ENCODE peak calls at places on chromosome 9, in six cellular contexts. D is CD4-positive, alpha-beta T cell; W is fibroblast of mammary gland; T is RWPE1; X is sigmoid colon; N is lung. R is an unnamed sample.

GRCh38 chr9:109191746-109192145 is 24.7 kb upstream of the FRRS1L start:
- DNase-seq in D (no peak), W (no peak), T (no peak), X (no peak), N (no peak), R (no peak)

GRCh38 chr9:78397045-78397843 is 100.3 kb downstream of the PSAT1 start:
- DNase-seq in D (no peak), W (no peak), T (no peak), X (no peak), N (no peak), R (no peak)

GRCh38 chr9:13873212-13873611 is 440.7 kb downstream of the NFIB start:
- DNase-seq in D (no peak), W (no peak), T (no peak), X (no peak), N (no peak), R (peak)

GRCh38 chr9:134068742-134069535 is 1.1 kb upstream of the BRD3 start:
- DNase-seq in D (no peak), W (peak), T (no peak), X (peak), N (peak), R (no peak)

GRCh38 chr9:79469164-79469563 is 102.6 kb upstream of the TLE4 start:
- DNase-seq in D (no peak), W (no peak), T (no peak), X (no peak), N (no peak), R (no peak)

GRCh38 chr9:91783411-91783810 is 166.6 kb downstream of the ROR2 start:
- DNase-seq in D (no peak), W (no peak), T (no peak), X (peak), N (no peak), R (no peak)

GRCh38 chr9:14103115-14103514 is 210.8 kb downstream of the NFIB start:
- DNase-seq in D (no peak), W (no peak), T (no peak), X (no peak), N (no peak), R (no peak)

GRCh38 chr9:37760416-37761165 is 7.0 kb downstream of the TRMT10B start:
- DNase-seq in D (no peak), W (peak), T (peak), X (no peak), N (no peak), R (peak)

GRCh38 chr9:82606761-82607382 is 456.1 kb downstream of the RASEF start:
- DNase-seq in D (no peak), W (peak), T (peak), X (peak), N (peak), R (peak)

GRCh38 chr9:123925161-123925560 is 4.8 kb downstream of the DENND1A start:
- DNase-seq in D (no peak), W (no peak), T (no peak), X (no peak), N (no peak), R (no peak)

GRCh38 chr9:134909511-134910105 is 8.1 kb downstream of the FCN1 start:
- DNase-seq in D (no peak), W (no peak), T (no peak), X (no peak), N (no peak), R (no peak)

GRCh38 chr9:35653611-35654010 is 2.9 kb upstream of the SIT1 start:
- DNase-seq in D (no peak), W (no peak), T (no peak), X (no peak), N (no peak), R (no peak)

GRCh38 chr9:136965771-136966484 is 11.4 kb upstream of the PTGDS start:
- DNase-seq in D (no peak), W (no peak), T (no peak), X (no peak), N (no peak), R (no peak)

GRCh38 chr9:96621619-96622018 is 2.0 kb upstream of the CDC14B start:
- DNase-seq in D (no peak), W (no peak), T (no peak), X (no peak), N (no peak), R (no peak)

GRCh38 chr9:98142182-98142924 is 23.3 kb upstream of the TRIM14 start:
- DNase-seq in D (no peak), W (no peak), T (peak), X (no peak), N (peak), R (peak)

GRCh38 chr9:97900738-97901565 is 21.3 kb downstream of the TRMO start:
- DNase-seq in D (no peak), W (peak), T (peak), X (no peak), N (no peak), R (peak)

GRCh38 chr9:90055226-90055625 is 450.4 kb downstream of the GADD45G start:
- DNase-seq in D (no peak), W (no peak), T (no peak), X (no peak), N (no peak), R (no peak)
- TF ChIP-seq CTCF in D (no peak), W (no peak), T (no peak), X (no peak), N (no peak), R (no peak)

DNA sequence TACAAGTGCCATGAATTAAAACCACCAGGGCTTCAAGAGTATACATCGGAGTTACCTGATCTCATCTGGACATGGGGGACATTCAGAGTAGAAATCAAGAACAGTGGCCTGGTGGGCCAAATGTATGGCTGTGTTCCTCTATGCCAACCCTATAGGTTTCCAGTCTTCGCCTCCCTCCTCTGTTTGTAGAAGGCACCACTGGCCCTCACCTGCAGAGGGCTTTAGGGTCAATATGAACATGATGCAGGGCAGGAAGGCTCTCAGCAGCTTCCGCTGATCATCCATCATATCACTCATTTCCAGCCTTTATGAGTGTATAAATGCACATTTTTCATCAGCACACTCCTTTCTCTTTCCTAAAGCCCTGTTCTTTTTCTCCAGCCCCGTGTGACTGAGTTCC is 555.5 kb upstream of the BRINP1 start:
- DNase-seq in D (no peak), W (no peak), T (no peak), X (no peak), N (no peak), R (no peak)
- TF ChIP-seq CTCF in D (no peak), W (no peak), T (no peak), X (no peak), N (no peak), R (no peak)

GRCh38 chr9:131997076-131997475 is 82.6 kb downstream of the MED27 start:
- DNase-seq in D (no peak), W (no peak), T (no peak), X (no peak), N (no peak), R (no peak)

GRCh38 chr9:132000659-132001058 is 79.0 kb downstream of the MED27 start:
- DNase-seq in D (no peak), W (no peak), T (no peak), X (no peak), N (no peak), R (no peak)

GRCh38 chr9:131997779-131998178 is 81.9 kb downstream of the MED27 start:
- DNase-seq in D (no peak), W (peak), T (no peak), X (no peak), N (no peak), R (no peak)

GRCh38 chr9:132001550-132001949 is 78.1 kb downstream of the MED27 start:
- DNase-seq in D (no peak), W (no peak), T (no peak), X (no peak), N (no peak), R (no peak)

GRCh38 chr9:131999692-132000551 is 79.7 kb downstream of the MED27 start:
- DNase-seq in D (no peak), W (peak), T (peak), X (no peak), N (no peak), R (peak)
- TF ChIP-seq CTCF in D (no peak), W (peak), T (no peak), X (no peak), N (no peak), R (no peak)

GRCh38 chr9:33921967-33922895 is 105.3 kb downstream of the UBE2R2 start:
- DNase-seq in D (no peak), W (peak), T (peak), X (no peak), N (no peak), R (peak)
- TF ChIP-seq CTCF in D (peak), W (peak), T (peak), X (no peak), N (no peak), R (peak)

DNA sequence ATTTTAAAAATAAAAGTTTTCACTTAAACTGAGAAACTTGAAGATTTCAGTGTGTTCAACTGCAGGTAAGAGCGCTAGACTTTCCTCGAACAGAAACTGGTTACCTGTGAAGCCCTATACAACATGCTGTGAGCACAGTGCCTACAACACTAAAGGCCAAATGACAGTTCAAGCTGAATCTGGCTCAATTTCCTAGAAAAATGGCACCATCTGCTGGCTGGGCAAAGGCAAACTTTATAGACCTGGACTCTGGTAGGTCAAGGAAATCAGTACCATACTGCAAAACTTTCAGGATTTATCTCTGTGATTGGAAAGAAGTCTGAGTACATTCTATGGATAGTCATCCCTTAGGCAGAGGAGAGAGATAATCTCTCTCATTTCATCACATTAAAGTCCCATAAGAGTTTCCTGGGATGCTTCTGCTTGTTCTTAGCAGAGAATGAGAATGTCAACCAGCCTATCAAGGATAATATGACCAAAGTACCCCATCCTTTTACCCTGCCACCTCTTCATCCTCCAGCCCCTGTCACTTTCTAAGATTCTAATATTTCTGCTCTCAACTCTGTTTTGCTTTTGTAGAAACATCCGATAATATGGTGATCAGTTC is 31.8 kb upstream of the FOXB2 start:
- DNase-seq in D (no peak), W (peak), T (peak), X (no peak), N (no peak), R (peak)
- TF ChIP-seq CTCF in D (no peak), W (peak), T (no peak), X (peak), N (no peak), R (peak)

GRCh38 chr9:2992427-2992826 is 148.5 kb upstream of the PUM3 start:
- DNase-seq in D (no peak), W (no peak), T (no peak), X (no peak), N (no peak), R (peak)

GRCh38 chr9:2987679-2988078 is 143.8 kb upstream of the PUM3 start:
- DNase-seq in D (no peak), W (no peak), T (no peak), X (no peak), N (no peak), R (no peak)

GRCh38 chr9:2985343-2985742 is 141.4 kb upstream of the PUM3 start:
- DNase-seq in D (no peak), W (no peak), T (no peak), X (no peak), N (no peak), R (no peak)

DNA sequence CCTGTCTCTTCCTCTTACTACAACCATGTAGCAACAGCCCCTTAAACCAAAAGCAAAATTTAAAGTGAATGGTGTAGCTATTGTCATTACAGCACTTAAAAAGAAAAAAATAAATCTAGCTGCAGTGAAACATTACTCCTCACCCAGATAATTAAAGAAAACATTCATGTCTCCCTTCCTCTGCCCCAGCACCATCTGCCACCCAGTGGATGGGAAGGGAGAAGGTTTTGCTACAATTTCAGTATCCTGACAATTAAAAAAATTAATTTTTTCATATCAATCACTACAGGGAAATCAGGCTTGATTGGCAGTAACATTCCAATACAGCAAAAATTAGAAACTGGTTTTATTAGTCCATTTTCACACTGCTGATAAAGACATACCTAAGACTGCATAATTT is 147.4 kb upstream of the PUM3 start:
- DNase-seq in D (no peak), W (no peak), T (no peak), X (no peak), N (no peak), R (peak)
- TF ChIP-seq CTCF in D (no peak), W (peak), T (no peak), X (no peak), N (no peak), R (no peak)

GRCh38 chr9:87824216-87824875 is 58.3 kb upstream of the SPATA31E1 start:
- DNase-seq in D (no peak), W (no peak), T (no peak), X (no peak), N (no peak), R (no peak)
- TF ChIP-seq CTCF in D (no peak), W (no peak), T (no peak), X (no peak), N (no peak), R (no peak)

GRCh38 chr9:17009071-17009470 is 125.8 kb upstream of the CNTLN start:
- DNase-seq in D (no peak), W (no peak), T (no peak), X (no peak), N (no peak), R (no peak)

GRCh38 chr9:17004500-17004899 is 130.3 kb upstream of the CNTLN start:
- DNase-seq in D (no peak), W (peak), T (no peak), X (no peak), N (no peak), R (no peak)

GRCh38 chr9:17005085-17005484 is 129.8 kb upstream of the CNTLN start:
- DNase-seq in D (no peak), W (peak), T (no peak), X (peak), N (no peak), R (no peak)

DNA sequence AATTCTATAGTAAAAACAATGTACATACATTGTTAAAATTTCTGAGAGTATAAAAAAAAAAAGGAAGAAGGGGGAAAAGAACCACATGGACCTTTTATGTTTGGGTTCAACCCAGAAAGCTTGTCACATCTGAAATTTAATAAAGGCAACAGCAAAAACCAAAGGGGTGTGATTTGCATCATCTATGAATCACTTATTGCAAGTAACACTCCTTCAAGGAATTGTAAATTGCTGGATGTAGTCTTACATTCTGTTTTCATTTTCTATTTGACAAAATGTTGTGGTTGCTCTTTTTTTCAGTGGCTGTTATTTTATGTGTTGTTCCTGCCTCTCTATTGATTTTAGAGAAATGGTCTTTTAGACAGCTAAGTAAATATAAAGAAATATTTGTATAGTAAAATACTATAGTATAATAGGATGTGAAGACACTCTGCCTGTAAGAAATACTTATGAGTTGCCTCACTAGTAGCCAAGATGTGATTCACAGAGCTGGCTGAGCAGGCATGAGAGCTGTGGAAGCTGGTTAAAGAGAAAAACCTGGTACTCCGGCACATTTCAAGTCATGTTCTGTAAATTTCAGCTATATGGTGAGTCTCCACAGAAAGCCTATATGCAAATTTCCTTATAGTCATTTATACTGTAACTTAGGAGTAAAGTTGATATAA is 131.1 kb upstream of the CNTLN start:
- DNase-seq in D (no peak), W (peak), T (no peak), X (no peak), N (no peak), R (no peak)
- TF ChIP-seq CTCF in D (no peak), W (no peak), T (no peak), X (no peak), N (no peak), R (no peak)

DNA sequence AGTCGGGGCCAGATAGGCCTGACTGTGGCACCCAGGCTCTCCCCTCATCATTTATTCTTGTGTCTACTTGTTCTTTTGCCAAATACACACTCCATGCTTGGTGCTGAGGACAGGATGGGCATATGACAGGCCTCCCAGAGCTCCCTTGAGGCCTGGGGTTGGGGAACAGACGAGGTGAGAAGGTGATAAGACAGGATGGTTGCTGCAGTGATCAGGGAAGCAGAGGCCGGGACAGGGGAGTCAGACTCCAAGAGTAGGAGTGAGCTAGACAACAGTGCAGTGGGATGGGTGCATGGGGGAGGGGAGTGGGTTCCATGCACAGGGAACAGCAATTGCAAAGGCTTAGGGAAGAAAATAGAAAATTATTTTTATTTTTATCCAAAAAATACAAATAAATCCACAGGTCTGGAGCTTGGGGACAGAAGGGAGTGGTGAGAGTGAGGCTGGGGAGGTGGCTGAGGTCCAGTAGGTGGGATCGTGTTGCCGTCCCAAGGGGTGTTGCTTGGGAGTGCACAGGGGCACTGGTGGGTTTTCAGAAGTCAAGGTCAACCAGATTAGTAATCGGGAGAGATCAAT is 3.4 kb upstream of the AMBP start:
- DNase-seq in D (no peak), W (no peak), T (no peak), X (peak), N (no peak), R (no peak)
- TF ChIP-seq CTCF in D (no peak), W (no peak), T (no peak), X (no peak), N (no peak), R (no peak)